ENCODE peak calls at places on chromosomes 2 and 18, in ten cellular contexts. M is HEK293T; G is activated T-cell treated with anti-CD3 and anti-CD28 coated beads, Interleukin-2, amount 50 U/mL, for 72 hours; T is tibial nerve; D is NCI-H748 treated with DMSO at 0.1 percent for 48 hours; S is HT1080; P is kidney; W is EL; Y is T-helper 1 cell; A is fibroblast of mammary gland. E is an unnamed sample.

GRCh38 chr2:2839393-2840096 is 508.5 kb upstream of the MYT1L start:
- DNase-seq in A (no peak), P (no peak), S (no peak), W (no peak), Y (no peak), D (no peak), M (no peak), T (no peak), G (no peak), E (no peak)

GRCh38 chr18:55234366-55235093 is 275.3 kb upstream of the CCDC68 start:
- DNase-seq in M (peak; percentile 60), Y (no peak), W (peak; percentile 82), A (peak; percentile 82), S (peak; percentile 77), G (peak; percentile 65), D (peak; percentile 88), T (peak; percentile 78), P (peak; percentile 68), E (peak; percentile 5)

GRCh38 chr2:75896779-75897366 is 186.2 kb upstream of the GCFC2 start:
- DNase-seq in A (peak; percentile 1), S (peak; percentile 29), P (no peak), M (peak; percentile 59), G (peak; percentile 1), Y (no peak), T (no peak), W (peak; percentile 7), D (peak; percentile 50), E (no peak)

GRCh38 chr2:205748660-205749059 is 66.4 kb downstream of the NRP2 start:
- DNase-seq in S (peak; percentile 78), Y (no peak), D (peak; percentile 65), M (no peak), A (peak; percentile 68), W (no peak), G (peak; percentile 5), P (no peak), T (no peak), E (no peak)

GRCh38 chr2:224986479-224986878 is 55.8 kb downstream of the DOCK10 start:
- DNase-seq in Y (no peak), T (no peak), S (no peak), P (no peak), M (no peak), D (no peak), W (no peak), G (no peak), A (no peak), E (no peak)

GRCh38 chr2:179860255-179861026 is 971 bp downstream of the ZNF385B start:
- DNase-seq in D (no peak), P (peak; percentile 50), A (no peak), T (no peak), G (no peak), W (peak; percentile 2), S (no peak), Y (no peak), M (peak; percentile 27), E (no peak)

GRCh38 chr2:165833156-165833555 is 39.1 kb upstream of the GALNT3 start:
- DNase-seq in S (peak; percentile 75), Y (no peak), T (no peak), P (no peak), D (no peak), G (no peak), A (peak; percentile 58), M (no peak), W (peak; percentile 68), E (no peak)

GRCh38 chr2:109351164-109351756 is 222.3 kb downstream of the SH3RF3 start:
- DNase-seq in P (no peak), S (peak; percentile 99), G (peak; percentile 12), Y (no peak), A (peak; percentile 89), M (no peak), T (no peak), D (no peak), W (peak; percentile 81), E (no peak)

GRCh38 chr2:54084600-54084999 is 30.8 kb upstream of the ACYP2 start:
- DNase-seq in P (no peak), Y (no peak), S (no peak), D (no peak), T (no peak), G (no peak), M (no peak), A (peak; percentile 29), W (no peak), E (no peak)

GRCh38 chr18:63342206-63342605 is 22.6 kb upstream of the BCL2 start:
- DNase-seq in S (peak; percentile 30), D (no peak), W (peak; percentile 40), T (no peak), G (peak; percentile 14), A (peak; percentile 45), P (no peak), M (peak; percentile 66), Y (no peak), E (no peak)

GRCh38 chr2:9693646-9694045 is 62.8 kb upstream of the YWHAQ start:
- DNase-seq in M (no peak), P (no peak), G (no peak), W (no peak), Y (no peak), T (no peak), A (no peak), D (no peak), S (no peak), E (no peak)

GRCh38 chr2:142536964-142537363 is 340.5 kb upstream of the KYNU start:
- DNase-seq in T (no peak), M (no peak), P (no peak), Y (no peak), D (no peak), A (no peak), S (no peak), W (no peak), G (no peak), E (no peak)

GRCh38 chr18:26103579-26103978 is 13.2 kb upstream of the SS18 start:
- DNase-seq in A (no peak), D (no peak), W (no peak), Y (no peak), T (no peak), S (peak; percentile 11), M (peak; percentile 61), G (peak; percentile 60), P (no peak), E (no peak)

GRCh38 chr2:190467575-190468083 is 59.5 kb downstream of the MFSD6 start:
- DNase-seq in A (peak; percentile 43), G (no peak), D (peak; percentile 76), T (no peak), P (no peak), S (no peak), W (peak; percentile 13), M (no peak), Y (no peak), E (no peak)

GRCh38 chr2:226794751-226795171 is 4.9 kb downstream of the IRS1 start:
- DNase-seq in T (no peak), Y (no peak), G (no peak), M (no peak), D (no peak), A (peak; percentile 89), S (peak; percentile 73), P (no peak), W (peak; percentile 80), E (no peak)